ENCODE peak calls at places on chromosomes 1 and 21, in ten cellular contexts. X is AG04449; E is foreskin fibroblast; R is CD8-positive, alpha-beta T cell; K is cardiac fibroblast; N is heart right ventricle; W is type B pancreatic cell; G is GM13976; P is Peyer's patch; Z is progenitor cell of endocrine pancreas. Q is an unnamed sample.

GRCh38 chr1:245915406-245915805 is 591.7 kb downstream of the SMYD3 start:
- DNase-seq in Z (no peak), P (no peak), G (no peak), N (no peak), X (no peak), W (no peak), R (no peak), E (no peak), K (no peak), Q (no peak)

GRCh38 chr1:62337785-62338631 is 18.8 kb upstream of the KANK4 start:
- DNase-seq in N (no peak), G (no peak), X (no peak), E (no peak), W (no peak), Z (no peak), R (no peak), K (no peak), P (no peak), Q (no peak)

GRCh38 chr1:14259191-14259757 is 339.2 kb upstream of the KAZN start:
- DNase-seq in R (no peak), K (no peak), X (no peak), Z (no peak), W (no peak), P (peak), G (no peak), E (no peak), N (peak), Q (no peak)

GRCh38 chr1:53402891-53403655 is 56.1 kb upstream of the DMRTB1 start:
- DNase-seq in Z (no peak), P (no peak), G (no peak), X (no peak), R (no peak), N (no peak), W (no peak), E (no peak), K (no peak), Q (no peak)

GRCh38 chr1:15668089-15668754 is 15.9 kb upstream of the PLEKHM2 start:
- DNase-seq in P (no peak), K (no peak), E (no peak), R (no peak), N (no peak), X (no peak), G (no peak), W (no peak), Z (no peak), Q (no peak)

GRCh38 chr1:190602325-190602724 is 124.7 kb upstream of the BRINP3 start:
- DNase-seq in P (no peak), Z (no peak), N (no peak), K (no peak), G (no peak), W (no peak), X (no peak), E (no peak), R (no peak), Q (no peak)

GRCh38 chr1:178004926-178005391 is 35.1 kb upstream of the SEC16B start:
- DNase-seq in E (peak), P (no peak), W (no peak), R (no peak), N (no peak), K (peak), Z (no peak), G (peak), X (no peak), Q (no peak)

GRCh38 chr1:244273845-244274619 is 177.7 kb downstream of the ADSS2 start:
- DNase-seq in G (no peak), K (peak), E (peak), Z (no peak), N (peak), P (peak), X (peak), R (no peak), W (peak), Q (peak)

GRCh38 chr1:197638316-197638715 is 137.0 kb downstream of the DENND1B start:
- DNase-seq in E (no peak), N (peak), K (no peak), G (no peak), X (no peak), Z (no peak), W (no peak), R (no peak), P (no peak), Q (no peak)

GRCh38 chr1:102891868-102892625 is 216.3 kb downstream of the COL11A1 start:
- DNase-seq in K (peak), E (peak), Z (no peak), X (peak), W (no peak), G (no peak), N (no peak), P (no peak), R (no peak), Q (no peak)

GRCh38 chr1:29341936-29342335 is 105.6 kb downstream of the PTPRU start:
- DNase-seq in E (no peak), N (no peak), W (no peak), X (no peak), G (no peak), Z (no peak), R (no peak), K (no peak), P (no peak), Q (no peak)

GRCh38 chr1:234519506-234519905 is 40.5 kb upstream of the TARBP1 start:
- DNase-seq in Z (no peak), P (no peak), N (no peak), R (no peak), K (no peak), E (no peak), W (no peak), X (no peak), G (no peak), Q (no peak)

GRCh38 chr1:187342495-187342894 is 513.7 kb downstream of the PLA2G4A start:
- DNase-seq in R (no peak), N (no peak), K (no peak), Z (no peak), P (no peak), X (no peak), E (no peak), G (no peak), W (no peak), Q (no peak)

GRCh38 chr1:214281030-214281901 is at the start of gene SMYD2:
- DNase-seq in N (peak), G (peak), K (peak), R (peak), W (peak), P (peak), E (peak), Z (peak), X (no peak), Q (no peak)

GRCh38 chr1:40736085-40736531 is 44.6 kb downstream of the NFYC start:
- DNase-seq in Z (no peak), K (peak), R (no peak), N (no peak), W (no peak), P (no peak), G (no peak), E (peak), X (no peak), Q (no peak)

GRCh38 chr1:240001177-240001740 is 90.4 kb upstream of the FMN2 start:
- DNase-seq in X (no peak), W (no peak), E (no peak), R (no peak), G (no peak), P (no peak), Z (no peak), N (no peak), K (no peak), Q (no peak)

GRCh38 chr1:119682141-119682540 is 29.6 kb upstream of the PHGDH start:
- DNase-seq in W (no peak), K (peak), G (no peak), P (no peak), N (no peak), X (no peak), E (no peak), Z (no peak), R (no peak), Q (no peak)

GRCh38 chr1:223709598-223709997 is 2.7 kb upstream of the CAPN2 start:
- DNase-seq in Z (no peak), N (no peak), G (no peak), K (peak), E (no peak), X (no peak), P (no peak), W (no peak), R (no peak), Q (no peak)
- TF ChIP-seq CTCF in Z (peak), N (peak), G (no peak), K (peak), E (peak), X (peak), P (no peak), W (peak), R (no peak), Q (peak)

GRCh38 chr1:4495809-4496208 is 158.6 kb upstream of the AJAP1 start:
- DNase-seq in Z (no peak), W (no peak), P (no peak), E (no peak), G (no peak), R (no peak), N (no peak), K (no peak), X (no peak), Q (peak)

GRCh38 chr1:4500441-4500840 is 154.0 kb upstream of the AJAP1 start:
- DNase-seq in X (no peak), N (no peak), E (no peak), G (no peak), P (no peak), K (no peak), Z (no peak), W (no peak), R (no peak), Q (no peak)

GRCh38 chr1:4489486-4489885 is 164.9 kb upstream of the AJAP1 start:
- DNase-seq in G (no peak), X (no peak), R (no peak), P (no peak), K (no peak), Z (no peak), E (no peak), W (no peak), N (no peak), Q (peak)

GRCh38 chr1:4494558-4494957 is 159.9 kb upstream of the AJAP1 start:
- DNase-seq in G (no peak), P (no peak), Z (no peak), K (no peak), R (no peak), N (peak), X (no peak), E (no peak), W (no peak), Q (peak)
- TF ChIP-seq CTCF in G (no peak), P (no peak), Z (peak), K (no peak), R (no peak), N (peak), X (no peak), E (no peak), W (peak), Q (no peak)

GRCh38 chr1:22527555-22528296 is 35.6 kb upstream of the EPHA8 start:
- DNase-seq in N (no peak), R (no peak), G (no peak), W (no peak), Z (no peak), E (peak), X (no peak), K (peak), P (no peak), Q (no peak)
- TF ChIP-seq CTCF in N (peak), R (no peak), G (no peak), W (peak), Z (peak), E (peak), X (no peak), K (no peak), P (no peak), Q (peak)

DNA sequence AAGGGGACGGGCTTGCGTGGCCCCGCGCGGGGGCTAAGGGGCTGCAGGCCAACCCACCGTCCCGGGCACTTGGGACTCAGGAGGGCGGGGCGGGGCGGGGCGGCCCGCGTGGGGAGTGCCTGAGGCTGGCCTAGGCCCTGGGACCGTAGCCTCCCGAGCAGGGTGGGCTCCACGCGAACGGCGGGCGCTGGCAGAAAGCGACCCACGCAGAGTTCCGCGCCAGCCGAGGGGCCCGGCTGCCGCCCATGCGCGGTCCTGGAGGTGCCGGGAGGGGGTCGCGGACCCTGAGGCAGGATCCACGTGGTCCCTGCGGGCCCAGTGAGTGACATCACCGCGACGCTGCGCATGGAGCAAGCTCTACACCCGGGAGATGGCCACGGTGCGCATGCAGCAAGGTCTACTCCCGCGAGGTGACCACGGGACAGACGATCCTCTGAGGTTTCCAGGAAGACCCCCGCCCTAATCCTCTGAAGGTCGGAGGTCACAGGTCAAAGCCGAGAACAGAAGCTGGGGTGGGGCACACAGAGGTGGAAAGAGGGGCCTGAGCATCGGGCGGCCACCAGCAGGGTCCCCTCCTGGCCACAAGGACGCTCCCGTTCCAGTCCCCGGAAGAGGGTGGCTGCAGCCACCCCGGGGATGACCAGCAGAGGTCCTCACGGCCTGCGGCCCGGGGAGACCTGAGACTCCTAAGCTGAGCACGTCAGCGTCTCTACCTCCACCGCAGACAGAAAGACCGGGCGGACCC is 13.5 kb upstream of the SLC19A1 start:
- DNase-seq in N (peak), W (no peak), P (peak), G (peak), E (peak), R (peak), X (no peak), Z (peak), K (peak), Q (no peak)
- TF ChIP-seq CTCF in N (no peak), W (peak), P (peak), G (peak), E (peak), R (no peak), X (peak), Z (peak), K (peak), Q (peak)

GRCh38 chr1:150997126-150997872 is 9.4 kb downstream of the MINDY1 start:
- DNase-seq in P (no peak), R (no peak), X (no peak), K (no peak), G (no peak), W (no peak), E (no peak), N (no peak), Z (no peak), Q (peak)
- TF ChIP-seq CTCF in P (no peak), R (no peak), X (no peak), K (no peak), G (no peak), W (no peak), E (no peak), N (no peak), Z (no peak), Q (no peak)

DNA sequence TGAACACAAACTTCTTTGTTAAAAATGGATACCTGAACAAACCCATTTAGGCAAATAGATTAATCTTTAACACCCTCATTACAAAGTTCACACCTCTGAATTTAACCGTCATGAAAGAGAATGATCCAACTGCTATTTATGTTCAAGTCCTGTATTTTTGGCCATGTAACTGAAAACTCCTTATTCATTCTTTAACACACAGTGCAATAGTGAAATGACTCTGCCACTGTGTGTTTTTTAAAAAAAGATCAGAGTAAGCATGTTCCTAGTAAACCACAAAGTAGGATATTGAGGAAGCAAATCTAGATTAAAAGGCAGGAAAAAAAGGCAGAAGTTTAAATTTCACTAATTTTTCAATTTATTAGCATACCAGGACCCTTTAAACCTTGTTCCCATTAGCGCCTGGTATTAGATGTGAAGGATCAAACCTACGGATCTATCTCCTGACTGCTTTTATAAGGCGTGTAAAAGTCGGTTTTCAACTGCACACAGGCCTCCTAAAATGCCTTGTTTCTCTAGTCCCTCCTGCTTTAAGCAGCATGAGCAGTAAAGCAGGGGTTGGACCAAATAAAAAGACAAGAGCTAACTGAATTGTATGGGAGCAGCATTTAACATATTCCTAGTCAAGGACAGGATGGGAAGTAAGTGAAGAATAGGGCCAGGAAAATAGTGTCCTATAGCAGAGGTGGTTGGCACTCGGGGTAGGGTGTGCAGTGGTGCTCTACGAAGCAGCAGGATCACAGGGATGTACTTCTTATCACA is 33.4 kb downstream of the NUCKS1 start:
- DNase-seq in G (no peak), W (no peak), K (no peak), R (no peak), Z (no peak), X (no peak), P (no peak), N (no peak), E (no peak), Q (no peak)
- TF ChIP-seq CTCF in G (no peak), W (no peak), K (no peak), R (no peak), Z (no peak), X (no peak), P (no peak), N (no peak), E (no peak), Q (no peak)

GRCh38 chr1:71345491-71345890 is 264.7 kb upstream of the ZRANB2 start:
- DNase-seq in G (no peak), W (no peak), K (no peak), P (no peak), X (no peak), Z (no peak), E (no peak), R (no peak), N (no peak), Q (no peak)

GRCh38 chr1:71339238-71339637 is 258.4 kb upstream of the ZRANB2 start:
- DNase-seq in K (peak), R (no peak), G (no peak), Z (no peak), X (no peak), P (no peak), N (no peak), W (no peak), E (no peak), Q (no peak)

DNA sequence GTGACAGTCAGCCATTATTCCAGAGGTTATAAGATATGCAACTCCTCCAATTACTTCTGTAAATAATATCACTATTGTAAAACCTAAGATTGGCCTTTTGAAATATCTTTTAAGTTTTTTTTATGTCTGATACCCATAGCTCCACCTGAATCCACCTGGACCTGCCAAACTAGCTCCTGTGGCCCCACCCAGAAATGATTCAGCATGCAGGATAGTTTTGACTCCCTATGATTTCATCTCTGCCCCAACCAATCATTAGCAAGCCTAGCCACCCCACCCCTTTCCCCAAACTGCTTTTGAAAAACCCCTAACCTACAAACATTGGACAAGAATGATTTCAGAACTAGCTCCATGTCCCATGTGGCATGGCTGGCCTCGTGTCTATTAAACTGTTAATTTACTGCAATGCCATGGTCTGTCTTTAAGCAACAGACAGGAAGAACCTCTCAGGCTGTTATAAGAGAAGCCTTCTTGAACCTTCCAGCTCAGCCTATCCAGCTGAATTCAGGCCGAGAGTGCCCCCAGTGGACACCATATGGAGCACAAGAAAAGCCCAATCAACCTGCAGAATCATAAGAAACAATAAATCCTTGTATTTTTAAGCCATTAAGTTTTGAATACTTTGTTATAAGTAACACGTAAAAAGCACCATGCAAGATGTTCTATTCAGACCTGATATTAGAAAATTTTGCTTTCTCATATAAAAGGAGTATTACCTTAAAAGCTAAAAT is 263.0 kb upstream of the ZRANB2 start:
- DNase-seq in X (no peak), R (no peak), G (no peak), P (no peak), Z (no peak), E (no peak), W (no peak), K (no peak), N (no peak), Q (no peak)
- TF ChIP-seq CTCF in X (no peak), R (no peak), G (peak), P (no peak), Z (peak), E (no peak), W (no peak), K (peak), N (no peak), Q (no peak)

DNA sequence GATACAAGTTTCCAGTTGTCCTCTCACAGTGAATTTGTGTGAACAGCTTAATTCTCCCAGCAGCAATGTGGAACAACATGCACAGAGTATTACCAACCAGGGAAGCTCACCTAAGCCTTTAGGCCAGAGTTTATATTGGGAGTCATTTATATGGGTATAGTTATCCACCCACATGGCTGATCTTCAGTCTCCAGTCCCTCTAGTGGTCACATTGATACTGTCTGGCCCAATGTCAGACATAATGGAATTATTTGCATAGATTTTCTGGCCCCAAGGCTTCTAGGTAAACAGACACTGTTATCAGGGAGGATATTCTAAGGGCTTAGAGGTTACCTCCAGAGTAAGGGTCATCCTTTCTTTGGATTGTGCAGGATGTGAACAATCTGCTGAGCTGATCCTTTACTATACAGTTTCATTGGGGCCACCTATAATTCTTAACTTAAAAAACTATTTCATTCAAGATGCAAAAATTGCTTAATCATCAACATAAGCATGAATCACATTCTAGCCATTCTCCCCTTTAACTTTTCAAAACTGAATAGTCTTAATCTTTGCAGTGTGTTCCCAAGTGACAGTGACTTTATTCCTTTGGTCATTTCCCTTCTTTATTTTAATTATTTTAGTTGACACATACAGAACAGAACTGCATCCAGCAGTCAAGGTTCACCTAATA is 210.9 kb downstream of the LTN1 start:
- DNase-seq in X (no peak), G (peak), K (peak), N (no peak), R (no peak), W (no peak), Z (no peak), E (no peak), P (no peak), Q (no peak)
- TF ChIP-seq CTCF in X (peak), G (no peak), K (peak), N (peak), R (no peak), W (peak), Z (peak), E (peak), P (peak), Q (peak)

GRCh38 chr1:50666849-50667248 is 243.6 kb upstream of the DMRTA2 start:
- DNase-seq in Z (no peak), W (no peak), N (no peak), K (no peak), P (no peak), R (no peak), E (no peak), X (no peak), G (no peak), Q (no peak)
- TF ChIP-seq CTCF in Z (no peak), W (no peak), N (no peak), K (no peak), P (no peak), R (no peak), E (no peak), X (no peak), G (no peak), Q (peak)

DNA sequence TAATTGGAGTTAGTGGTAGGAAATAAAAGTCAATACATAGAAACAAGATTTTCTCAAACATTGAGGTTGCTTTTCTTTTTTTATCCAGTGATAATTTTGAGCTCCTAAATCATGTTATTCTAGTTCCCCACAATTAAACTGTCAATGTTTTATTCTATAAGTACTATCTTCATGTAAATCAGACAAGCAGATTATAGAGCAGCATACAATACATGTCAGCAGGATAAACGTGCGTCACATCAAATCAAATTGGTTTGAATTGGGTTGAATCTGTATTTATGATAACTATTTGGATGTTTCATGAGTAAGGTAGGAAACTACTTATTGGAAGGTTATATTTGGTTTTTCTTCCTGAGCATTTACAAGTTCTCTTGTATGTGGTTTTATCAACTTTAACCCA is 2028.7 kb downstream of the NCAM2 start:
- DNase-seq in K (no peak), G (no peak), E (no peak), Z (no peak), X (no peak), W (no peak), P (no peak), N (no peak), R (no peak), Q (no peak)
- TF ChIP-seq CTCF in K (no peak), G (no peak), E (no peak), Z (no peak), X (no peak), W (no peak), P (no peak), N (no peak), R (no peak), Q (no peak)